ENCODE peak calls at places on chromosomes 11 and 22, in six cellular contexts. One of them, this sample, is unnamed.
A peak's percentile ranks its signal among the peaks of the same experiment; 100 is the strongest.

GRCh38 chr11:95337175-95337957 is 106.4 kb upstream of the SESN3 start:
- DNase-seq in NCI-H2081: no peak
- DNase-seq in T-helper 2 cell: no peak
- DNase-seq in HFFc6: no peak
- DNase-seq in brain microvascular endothelial cell: peak; percentile 27
- DNase-seq in effector CD4-positive, alpha-beta T cell: no peak
- DNase-seq in this sample: peak; percentile 81

GRCh38 chr11:128902515-128903066 is 11.4 kb downstream of the KCNJ5 start:
- DNase-seq in NCI-H2081: no peak
- DNase-seq in T-helper 2 cell: no peak
- DNase-seq in HFFc6: peak; percentile 67
- DNase-seq in brain microvascular endothelial cell: peak; percentile 67
- DNase-seq in effector CD4-positive, alpha-beta T cell: no peak
- DNase-seq in this sample: peak; percentile 65

GRCh38 chr11:57321996-57322880 is 2.5 kb downstream of the TNKS1BP1 start:
- DNase-seq in NCI-H2081: peak; percentile 39
- DNase-seq in T-helper 2 cell: no peak
- DNase-seq in HFFc6: peak; percentile 98
- DNase-seq in brain microvascular endothelial cell: peak; percentile 96
- DNase-seq in effector CD4-positive, alpha-beta T cell: no peak
- DNase-seq in this sample: peak; percentile 99

GRCh38 chr11:79466411-79466810 is 25.6 kb upstream of the TENM4 start:
- DNase-seq in NCI-H2081: no peak
- DNase-seq in T-helper 2 cell: no peak
- DNase-seq in HFFc6: peak; percentile 68
- DNase-seq in brain microvascular endothelial cell: peak; percentile 61
- DNase-seq in effector CD4-positive, alpha-beta T cell: no peak
- DNase-seq in this sample: peak; percentile 17

GRCh38 chr11:121766138-121766537 is 313.4 kb upstream of the SORL1-AS1 start:
- DNase-seq in NCI-H2081: no peak
- DNase-seq in T-helper 2 cell: no peak
- DNase-seq in HFFc6: no peak
- DNase-seq in brain microvascular endothelial cell: no peak
- DNase-seq in effector CD4-positive, alpha-beta T cell: no peak
- DNase-seq in this sample: no peak

GRCh38 chr22:28181332-28181731 is 262.3 kb upstream of the PITPNB start:
- DNase-seq in NCI-H2081: no peak
- DNase-seq in T-helper 2 cell: no peak
- DNase-seq in HFFc6: peak; percentile 20
- DNase-seq in brain microvascular endothelial cell: no peak
- DNase-seq in effector CD4-positive, alpha-beta T cell: no peak
- DNase-seq in this sample: peak; percentile 34

GRCh38 chr11:66012946-66013761 is 1.3 kb downstream of the CST6 start:
- DNase-seq in NCI-H2081: no peak
- DNase-seq in T-helper 2 cell: no peak
- DNase-seq in HFFc6: peak; percentile 28
- DNase-seq in brain microvascular endothelial cell: no peak
- DNase-seq in effector CD4-positive, alpha-beta T cell: no peak
- DNase-seq in this sample: no peak

GRCh38 chr11:4577761-4578160 is 3.8 kb upstream of the OR52I2 start:
- DNase-seq in NCI-H2081: no peak
- DNase-seq in T-helper 2 cell: no peak
- DNase-seq in HFFc6: no peak
- DNase-seq in brain microvascular endothelial cell: no peak
- DNase-seq in effector CD4-positive, alpha-beta T cell: no peak
- DNase-seq in this sample: no peak

GRCh38 chr11:73085189-73085875 is 56.8 kb downstream of the FCHSD2 start:
- DNase-seq in NCI-H2081: no peak
- DNase-seq in T-helper 2 cell: no peak
- DNase-seq in HFFc6: peak; percentile 11
- DNase-seq in brain microvascular endothelial cell: no peak
- DNase-seq in effector CD4-positive, alpha-beta T cell: no peak
- DNase-seq in this sample: peak; percentile 81

GRCh38 chr11:70332567-70332966 is 62.1 kb downstream of the PPFIA1 start:
- DNase-seq in NCI-H2081: no peak
- DNase-seq in T-helper 2 cell: no peak
- DNase-seq in HFFc6: no peak
- DNase-seq in brain microvascular endothelial cell: no peak
- DNase-seq in effector CD4-positive, alpha-beta T cell: no peak
- DNase-seq in this sample: no peak

GRCh38 chr11:48085688-48086087 is 105.3 kb downstream of the PTPRJ start:
- DNase-seq in NCI-H2081: no peak
- DNase-seq in T-helper 2 cell: no peak
- DNase-seq in HFFc6: no peak
- DNase-seq in brain microvascular endothelial cell: no peak
- DNase-seq in effector CD4-positive, alpha-beta T cell: no peak
- DNase-seq in this sample: no peak

GRCh38 chr22:36277482-36278291 is 24.8 kb downstream of the APOL1 start:
- DNase-seq in NCI-H2081: peak; percentile 40
- DNase-seq in T-helper 2 cell: peak; percentile 35
- DNase-seq in HFFc6: peak; percentile 37
- DNase-seq in brain microvascular endothelial cell: no peak
- DNase-seq in effector CD4-positive, alpha-beta T cell: peak; percentile 43
- DNase-seq in this sample: peak; percentile 69

GRCh38 chr11:1916132-1916985 is 3.1 kb upstream of the TNNT3 start:
- DNase-seq in NCI-H2081: no peak
- DNase-seq in T-helper 2 cell: no peak
- DNase-seq in HFFc6: no peak
- DNase-seq in brain microvascular endothelial cell: no peak
- DNase-seq in effector CD4-positive, alpha-beta T cell: no peak
- DNase-seq in this sample: no peak

GRCh38 chr11:111414267-111414931 is 35.3 kb upstream of the POU2AF1 start:
- DNase-seq in NCI-H2081: no peak
- DNase-seq in T-helper 2 cell: no peak
- DNase-seq in HFFc6: no peak
- DNase-seq in brain microvascular endothelial cell: no peak
- DNase-seq in effector CD4-positive, alpha-beta T cell: no peak
- DNase-seq in this sample: no peak

GRCh38 chr22:32693102-32693501 is 108.4 kb upstream of the TIMP3 start:
- DNase-seq in NCI-H2081: no peak
- DNase-seq in T-helper 2 cell: no peak
- DNase-seq in HFFc6: no peak
- DNase-seq in brain microvascular endothelial cell: no peak
- DNase-seq in effector CD4-positive, alpha-beta T cell: no peak
- DNase-seq in this sample: no peak

GRCh38 chr22:27370987-27371386 is 430.6 kb downstream of the MN1 start:
- DNase-seq in NCI-H2081: no peak
- DNase-seq in T-helper 2 cell: no peak
- DNase-seq in HFFc6: no peak
- DNase-seq in brain microvascular endothelial cell: no peak
- DNase-seq in effector CD4-positive, alpha-beta T cell: no peak
- DNase-seq in this sample: no peak

GRCh38 chr22:39130892-39131855 is 21.3 kb downstream of the CBX7 start:
- DNase-seq in NCI-H2081: no peak
- DNase-seq in T-helper 2 cell: no peak
- DNase-seq in HFFc6: no peak
- DNase-seq in brain microvascular endothelial cell: no peak
- DNase-seq in effector CD4-positive, alpha-beta T cell: no peak
- DNase-seq in this sample: peak; percentile 19

GRCh38 chr22:31977141-31977781 is 32.9 kb downstream of the YWHAH start:
- DNase-seq in NCI-H2081: peak; percentile 58
- DNase-seq in T-helper 2 cell: peak; percentile 38
- DNase-seq in HFFc6: peak; percentile 61
- DNase-seq in brain microvascular endothelial cell: peak; percentile 66
- DNase-seq in effector CD4-positive, alpha-beta T cell: peak; percentile 68
- DNase-seq in this sample: peak; percentile 78

GRCh38 chr11:66539526-66539925 is 6.3 kb downstream of the ZDHHC24 start:
- DNase-seq in NCI-H2081: no peak
- DNase-seq in T-helper 2 cell: no peak
- DNase-seq in HFFc6: no peak
- DNase-seq in brain microvascular endothelial cell: no peak
- DNase-seq in effector CD4-positive, alpha-beta T cell: no peak
- DNase-seq in this sample: no peak

GRCh38 chr11:70568504-70569172 is 170.3 kb downstream of the CTTN start:
- DNase-seq in NCI-H2081: no peak
- DNase-seq in T-helper 2 cell: no peak
- DNase-seq in HFFc6: peak; percentile 13
- DNase-seq in brain microvascular endothelial cell: peak; percentile 23
- DNase-seq in effector CD4-positive, alpha-beta T cell: no peak
- DNase-seq in this sample: peak; percentile 21